ENCODE peak calls at places on chromosomes 2 and 18, in eight cellular contexts. P is kidney tubule cell, B is HT-29, X is GM23248, E is GM12891, F is foreskin fibroblast, O is adrenal gland, G is HFFc6. D is an unnamed sample.

GRCh38 chr2:231379266-231380215 is 16.0 kb upstream of the B3GNT7 start:
- DNase-seq in B (peak; percentile 31), P (no peak), X (no peak), F (no peak), O (peak; percentile 54), E (no peak), G (no peak), D (no peak)

GRCh38 chr18:7830468-7830867 is 263.4 kb downstream of the PTPRM start:
- DNase-seq in X (no peak), E (peak; percentile 10), G (no peak), P (peak; percentile 27), F (no peak), O (no peak), B (peak; percentile 61), D (peak; percentile 53)

GRCh38 chr2:72414108-72414507 is 266.4 kb upstream of the CYP26B1 start:
- DNase-seq in B (no peak), F (no peak), P (no peak), O (no peak), E (no peak), G (peak; percentile 52), X (peak; percentile 80), D (no peak)

GRCh38 chr2:128624956-128625355 is 306.3 kb upstream of the HS6ST1 start:
- DNase-seq in P (no peak), E (no peak), G (no peak), O (no peak), B (no peak), X (no peak), F (no peak), D (no peak)

GRCh38 chr2:29527947-29528346 is 393.4 kb downstream of the ALK start:
- DNase-seq in F (no peak), X (no peak), O (no peak), G (no peak), P (no peak), B (no peak), E (no peak), D (no peak)

GRCh38 chr2:75503048-75503607 is 57.6 kb downstream of the EVA1A start:
- DNase-seq in B (no peak), X (peak; percentile 85), F (peak; percentile 68), E (no peak), P (peak; percentile 90), G (peak; percentile 85), O (no peak), D (peak; percentile 38)

GRCh38 chr2:20189299-20189931 is 35.5 kb downstream of the SDC1 start:
- DNase-seq in X (no peak), O (peak; percentile 41), P (no peak), B (no peak), G (no peak), E (no peak), F (no peak), D (no peak)

GRCh38 chr18:22935431-22935830 is 2.3 kb downstream of the RBBP8 start:
- DNase-seq in O (no peak), E (no peak), G (no peak), X (no peak), B (no peak), P (no peak), F (no peak), D (peak; percentile 68)

GRCh38 chr2:136310005-136310495 is 192.1 kb upstream of the CXCR4 start:
- DNase-seq in P (peak; percentile 38), G (no peak), E (no peak), B (no peak), F (no peak), X (no peak), O (no peak), D (no peak)

GRCh38 chr2:100923461-100924020 is 78.5 kb upstream of the RPL31 start:
- DNase-seq in B (no peak), G (no peak), P (no peak), X (no peak), E (no peak), O (no peak), F (no peak), D (no peak)